ENCODE peak calls at places on chromosome 11, in seven cellular contexts. One of them, this sample, is unnamed.

GRCh38 chr11:32154275-32154674 is 63.4 kb downstream of the RCN1 start:
- DNase-seq in IMR-90: peak
- DNase-seq in HepG2: no peak
- DNase-seq in A549: no peak
- DNase-seq in SK-N-SH: no peak
- DNase-seq in H1: no peak
- DNase-seq in K562: no peak
- DNase-seq in this sample: no peak

GRCh38 chr11:99368579-99368978 is 347.8 kb downstream of the CNTN5 start:
- DNase-seq in IMR-90: no peak
- DNase-seq in HepG2: no peak
- DNase-seq in A549: no peak
- DNase-seq in SK-N-SH: no peak
- DNase-seq in H1: no peak
- DNase-seq in K562: no peak
- DNase-seq in this sample: no peak

GRCh38 chr11:20912046-20912821 is 242.8 kb downstream of the NELL1 start:
- DNase-seq in IMR-90: no peak
- DNase-seq in HepG2: no peak
- DNase-seq in A549: no peak
- DNase-seq in SK-N-SH: no peak
- DNase-seq in H1: no peak
- DNase-seq in K562: no peak
- DNase-seq in this sample: no peak

GRCh38 chr11:97794876-97795275 is 1225.9 kb upstream of the CNTN5 start:
- DNase-seq in IMR-90: no peak
- DNase-seq in HepG2: no peak
- DNase-seq in A549: no peak
- DNase-seq in SK-N-SH: no peak
- DNase-seq in H1: no peak
- DNase-seq in K562: no peak
- DNase-seq in this sample: no peak

GRCh38 chr11:122851366-122852011 is 13.2 kb downstream of the CRTAM start:
- DNase-seq in IMR-90: no peak
- DNase-seq in HepG2: no peak
- DNase-seq in A549: no peak
- DNase-seq in SK-N-SH: no peak
- DNase-seq in H1: no peak
- DNase-seq in K562: no peak
- DNase-seq in this sample: no peak

GRCh38 chr11:67120881-67121710 is 2.0 kb downstream of the KDM2A start:
- DNase-seq in IMR-90: peak
- DNase-seq in HepG2: no peak
- DNase-seq in A549: no peak
- DNase-seq in SK-N-SH: no peak
- DNase-seq in H1: no peak
- DNase-seq in K562: no peak
- DNase-seq in this sample: no peak

GRCh38 chr11:130631119-130631518 is 182.7 kb downstream of the ADAMTS15 start:
- DNase-seq in IMR-90: peak
- DNase-seq in HepG2: no peak
- DNase-seq in A549: peak
- DNase-seq in SK-N-SH: no peak
- DNase-seq in H1: no peak
- DNase-seq in K562: no peak
- DNase-seq in this sample: no peak

GRCh38 chr11:13928566-13929251 is 33.8 kb upstream of the SPON1 start:
- DNase-seq in IMR-90: peak
- DNase-seq in HepG2: no peak
- DNase-seq in A549: no peak
- DNase-seq in SK-N-SH: no peak
- DNase-seq in H1: no peak
- DNase-seq in K562: peak
- DNase-seq in this sample: no peak

GRCh38 chr11:70063555-70063954 is 14.6 kb upstream of the ANO1 start:
- DNase-seq in IMR-90: no peak
- DNase-seq in HepG2: no peak
- DNase-seq in A549: no peak
- DNase-seq in SK-N-SH: no peak
- DNase-seq in H1: no peak
- DNase-seq in K562: no peak
- DNase-seq in this sample: no peak

GRCh38 chr11:95780544-95780943 is 9.0 kb downstream of the FAM76B start:
- DNase-seq in IMR-90: no peak
- DNase-seq in HepG2: no peak
- DNase-seq in A549: no peak
- DNase-seq in SK-N-SH: no peak
- DNase-seq in H1: no peak
- DNase-seq in K562: no peak
- DNase-seq in this sample: no peak

GRCh38 chr11:95360382-95360781 is 129.4 kb upstream of the SESN3 start:
- DNase-seq in IMR-90: no peak
- DNase-seq in HepG2: no peak
- DNase-seq in A549: no peak
- DNase-seq in SK-N-SH: no peak
- DNase-seq in H1: no peak
- DNase-seq in K562: no peak
- DNase-seq in this sample: no peak

DNA sequence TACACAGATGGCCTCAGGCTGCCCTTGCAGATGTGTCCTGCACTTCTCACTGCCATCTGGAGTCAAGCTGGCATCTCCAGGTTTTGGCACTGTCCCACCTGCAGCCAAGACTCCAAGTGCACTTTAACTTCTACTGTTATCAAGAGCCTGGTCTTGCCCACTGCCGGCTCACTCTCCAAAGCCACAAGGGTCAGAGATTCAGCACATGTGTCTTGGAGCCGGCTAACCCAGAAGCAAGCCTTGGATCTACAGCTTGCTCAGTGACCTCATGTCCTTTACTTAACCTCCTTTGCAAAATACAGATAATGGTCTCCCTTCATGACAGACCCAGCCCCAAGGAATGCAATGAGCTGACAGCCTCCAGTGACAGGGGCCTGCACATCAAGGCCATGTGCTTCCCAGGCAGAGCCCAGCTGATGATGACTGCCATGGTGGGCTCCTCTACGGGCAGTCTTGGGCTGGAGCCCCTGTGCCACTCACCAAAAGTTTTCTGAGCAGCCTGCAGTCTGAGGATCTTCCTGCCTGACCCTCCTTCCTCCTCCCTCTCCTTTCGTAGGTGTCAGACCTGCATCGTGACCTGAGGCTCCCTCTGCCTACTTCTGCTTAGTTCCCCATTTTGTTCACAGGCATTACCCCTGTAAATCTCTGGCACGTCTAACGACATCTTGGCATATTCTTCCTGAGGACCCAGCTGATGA is 9.0 kb downstream of the TP53AIP1 start:
- DNase-seq in IMR-90: no peak
- DNase-seq in HepG2: no peak
- DNase-seq in A549: no peak
- DNase-seq in SK-N-SH: no peak
- DNase-seq in H1: no peak
- DNase-seq in K562: no peak
- DNase-seq in this sample: no peak
- TF ChIP-seq USF2 in IMR-90: no peak
- TF ChIP-seq USF2 in HepG2: no peak
- TF ChIP-seq USF2 in A549: no peak
- TF ChIP-seq USF2 in SK-N-SH: no peak
- TF ChIP-seq USF2 in H1: no peak
- TF ChIP-seq USF2 in K562: no peak
- TF ChIP-seq USF2 in this sample: no peak

GRCh38 chr11:101566626-101567025 is 17.2 kb downstream of the TRPC6 start:
- DNase-seq in IMR-90: no peak
- DNase-seq in HepG2: no peak
- DNase-seq in A549: no peak
- DNase-seq in SK-N-SH: no peak
- DNase-seq in H1: peak
- DNase-seq in K562: no peak
- DNase-seq in this sample: peak

GRCh38 chr11:101563166-101563565 is 20.6 kb downstream of the TRPC6 start:
- DNase-seq in IMR-90: no peak
- DNase-seq in HepG2: no peak
- DNase-seq in A549: no peak
- DNase-seq in SK-N-SH: no peak
- DNase-seq in H1: no peak
- DNase-seq in K562: no peak
- DNase-seq in this sample: no peak

GRCh38 chr11:101567086-101567485 is 16.7 kb downstream of the TRPC6 start:
- DNase-seq in IMR-90: no peak
- DNase-seq in HepG2: no peak
- DNase-seq in A549: no peak
- DNase-seq in SK-N-SH: no peak
- DNase-seq in H1: peak
- DNase-seq in K562: no peak
- DNase-seq in this sample: peak
- TF ChIP-seq USF2 in IMR-90: no peak
- TF ChIP-seq USF2 in HepG2: no peak
- TF ChIP-seq USF2 in A549: no peak
- TF ChIP-seq USF2 in SK-N-SH: no peak
- TF ChIP-seq USF2 in H1: no peak
- TF ChIP-seq USF2 in K562: no peak
- TF ChIP-seq USF2 in this sample: no peak

DNA sequence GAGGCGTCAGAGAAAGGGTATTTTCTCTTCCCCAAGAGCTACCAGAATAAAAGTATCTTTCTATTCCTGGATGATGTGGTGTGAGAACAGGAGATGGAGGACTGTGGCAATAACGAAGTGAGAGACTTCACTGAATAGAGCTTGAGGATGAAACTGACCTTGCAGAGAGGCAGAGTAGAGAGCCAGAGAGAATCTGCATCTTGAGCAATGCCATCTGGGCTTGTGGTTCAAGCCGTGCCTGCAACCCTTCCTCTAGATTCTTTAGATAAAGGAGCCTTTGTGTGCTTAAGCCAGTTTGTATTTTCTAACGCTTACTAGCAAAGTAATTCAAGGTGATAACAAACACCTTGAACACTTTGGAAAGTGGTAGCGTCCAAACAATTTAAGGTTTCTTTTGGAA is 2.2 kb downstream of the ME3 start:
- DNase-seq in IMR-90: peak
- DNase-seq in HepG2: no peak
- DNase-seq in A549: no peak
- DNase-seq in SK-N-SH: no peak
- DNase-seq in H1: no peak
- DNase-seq in K562: no peak
- DNase-seq in this sample: no peak
- TF ChIP-seq USF2 in IMR-90: no peak
- TF ChIP-seq USF2 in HepG2: no peak
- TF ChIP-seq USF2 in A549: no peak
- TF ChIP-seq USF2 in SK-N-SH: no peak
- TF ChIP-seq USF2 in H1: no peak
- TF ChIP-seq USF2 in K562: no peak
- TF ChIP-seq USF2 in this sample: no peak

GRCh38 chr11:113874920-113875413 is 405 bp downstream of the USP28 start:
- DNase-seq in IMR-90: peak
- DNase-seq in HepG2: no peak
- DNase-seq in A549: peak
- DNase-seq in SK-N-SH: peak
- DNase-seq in H1: no peak
- DNase-seq in K562: no peak
- DNase-seq in this sample: no peak
- TF ChIP-seq USF2 in IMR-90: no peak
- TF ChIP-seq USF2 in HepG2: no peak
- TF ChIP-seq USF2 in A549: no peak
- TF ChIP-seq USF2 in SK-N-SH: no peak
- TF ChIP-seq USF2 in H1: no peak
- TF ChIP-seq USF2 in K562: no peak
- TF ChIP-seq USF2 in this sample: no peak

GRCh38 chr11:126318642-126319373 is 14.9 kb downstream of the DCPS start:
- DNase-seq in IMR-90: peak
- DNase-seq in HepG2: no peak
- DNase-seq in A549: no peak
- DNase-seq in SK-N-SH: peak
- DNase-seq in H1: no peak
- DNase-seq in K562: no peak
- DNase-seq in this sample: no peak
- TF ChIP-seq USF2 in IMR-90: no peak
- TF ChIP-seq USF2 in HepG2: no peak
- TF ChIP-seq USF2 in A549: no peak
- TF ChIP-seq USF2 in SK-N-SH: no peak
- TF ChIP-seq USF2 in H1: no peak
- TF ChIP-seq USF2 in K562: no peak
- TF ChIP-seq USF2 in this sample: no peak

DNA sequence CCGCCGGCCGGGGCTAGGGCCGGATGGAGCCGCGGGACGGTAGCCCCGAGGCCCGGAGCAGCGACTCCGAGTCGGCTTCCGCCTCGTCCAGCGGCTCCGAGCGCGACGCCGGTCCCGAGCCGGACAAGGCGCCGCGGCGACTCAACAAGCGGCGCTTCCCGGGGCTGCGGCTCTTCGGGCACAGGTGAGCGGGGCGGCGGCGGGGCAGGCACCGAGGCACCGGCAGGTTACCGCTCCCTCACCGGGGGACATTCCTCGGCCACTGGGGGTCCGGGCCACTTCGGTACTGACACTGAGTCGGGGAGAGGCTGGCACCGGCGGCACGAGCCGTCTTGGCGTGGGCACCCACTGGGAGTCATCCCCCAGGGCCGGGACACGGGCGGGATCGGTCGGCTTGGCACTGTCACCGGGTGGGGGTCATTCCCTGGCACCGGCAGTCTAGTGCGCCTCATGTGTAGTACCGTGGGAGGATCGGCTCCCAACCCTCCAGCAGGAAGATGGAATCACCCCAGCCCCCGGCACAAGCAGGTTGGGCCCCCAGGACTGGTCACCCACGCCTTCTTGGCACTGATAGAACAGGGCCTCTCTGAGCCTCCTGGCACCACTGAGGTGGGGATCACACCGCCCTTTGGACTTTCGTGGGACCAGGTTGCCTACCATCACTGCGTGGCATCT is 511 bp downstream of the DGKZ start:
- DNase-seq in IMR-90: no peak
- DNase-seq in HepG2: no peak
- DNase-seq in A549: no peak
- DNase-seq in SK-N-SH: peak
- DNase-seq in H1: no peak
- DNase-seq in K562: peak
- DNase-seq in this sample: no peak
- TF ChIP-seq USF2 in IMR-90: no peak
- TF ChIP-seq USF2 in HepG2: no peak
- TF ChIP-seq USF2 in A549: no peak
- TF ChIP-seq USF2 in SK-N-SH: no peak
- TF ChIP-seq USF2 in H1: no peak
- TF ChIP-seq USF2 in K562: no peak
- TF ChIP-seq USF2 in this sample: no peak

DNA sequence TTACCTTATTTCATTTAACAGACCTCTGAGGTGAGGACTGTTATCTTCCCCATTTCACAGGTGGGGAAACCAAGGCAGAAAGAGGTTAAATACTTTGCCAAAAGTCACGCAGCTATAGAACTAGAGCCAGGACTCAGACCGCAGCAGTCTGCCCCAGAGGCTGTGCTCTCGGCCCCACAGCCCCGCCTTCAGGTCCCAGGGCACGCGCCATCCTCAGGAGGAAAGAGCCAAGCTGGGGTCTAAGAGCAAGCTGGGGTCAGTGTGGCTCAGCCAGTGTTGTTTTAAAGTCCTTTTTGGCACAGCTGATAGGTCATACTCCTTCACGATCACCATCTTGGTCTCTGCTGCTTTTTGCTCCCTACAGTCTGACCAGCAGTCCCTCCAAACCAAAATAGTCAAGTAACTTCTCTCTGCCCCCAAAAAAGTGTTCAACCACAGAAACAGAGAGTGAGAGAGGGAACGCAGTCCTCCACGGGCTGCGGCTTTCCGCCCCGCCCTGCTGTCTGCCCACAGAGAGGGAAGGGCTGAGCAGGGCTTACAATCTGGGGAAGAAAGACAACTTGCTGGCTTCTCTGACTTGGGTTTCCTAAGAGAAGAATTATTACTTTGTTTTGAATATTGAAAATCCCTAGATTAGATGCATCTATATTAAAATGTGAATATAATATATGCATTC is 137.2 kb upstream of the OPCML start:
- DNase-seq in IMR-90: no peak
- DNase-seq in HepG2: no peak
- DNase-seq in A549: no peak
- DNase-seq in SK-N-SH: no peak
- DNase-seq in H1: no peak
- DNase-seq in K562: no peak
- DNase-seq in this sample: peak
- TF ChIP-seq USF2 in IMR-90: no peak
- TF ChIP-seq USF2 in HepG2: no peak
- TF ChIP-seq USF2 in A549: no peak
- TF ChIP-seq USF2 in SK-N-SH: no peak
- TF ChIP-seq USF2 in H1: no peak
- TF ChIP-seq USF2 in K562: no peak
- TF ChIP-seq USF2 in this sample: no peak